ENCODE peak calls at places on chromosomes 5 and 9, in five cellular contexts. R, W, K, C and T are unnamed samples.

GRCh38 chr9:7841831-7842230 is 42.3 kb upstream of the DMAC1 start:
- DNase-seq in R (no peak), W (no peak), K (no peak), C (no peak), T (no peak)

GRCh38 chr9:110814159-110814558 is 145.6 kb downstream of the MUSK start:
- DNase-seq in R (no peak), W (no peak), K (no peak), C (no peak), T (no peak)

GRCh38 chr5:10647640-10648039 is 83.8 kb downstream of the ANKRD33B start:
- DNase-seq in R (no peak), W (no peak), K (no peak), C (no peak), T (no peak)

GRCh38 chr9:347667-348292 is 133.1 kb downstream of the DOCK8 start:
- DNase-seq in R (peak; percentile 29), W (no peak), K (no peak), C (no peak), T (peak; percentile 19)

GRCh38 chr5:169168288-169168687 is 132.7 kb downstream of the SLIT3 start:
- DNase-seq in R (no peak), W (no peak), K (no peak), C (no peak), T (no peak)

GRCh38 chr9:133257398-133258053 is 17.5 kb downstream of the ABO start:
- DNase-seq in R (no peak), W (peak; percentile 33), K (no peak), C (no peak), T (no peak)

GRCh38 chr9:274101-274500 is 59.4 kb downstream of the DOCK8 start:
- DNase-seq in R (no peak), W (no peak), K (no peak), C (no peak), T (no peak)

GRCh38 chr9:134563397-134563796 is 78.2 kb upstream of the COL5A1 start:
- DNase-seq in R (no peak), W (no peak), K (no peak), C (peak; percentile 4), T (no peak)

GRCh38 chr5:65933295-65933694 is 6.9 kb downstream of the ERBIN start:
- DNase-seq in R (no peak), W (no peak), K (no peak), C (no peak), T (no peak)

GRCh38 chr5:60597570-60597969 is 102.4 kb downstream of the DEPDC1B start:
- DNase-seq in R (no peak), W (no peak), K (peak; percentile 60), C (no peak), T (no peak)

GRCh38 chr9:8674550-8674949 is 875.0 kb upstream of the DMAC1 start:
- DNase-seq in R (no peak), W (no peak), K (no peak), C (no peak), T (no peak)

GRCh38 chr5:125227333-125228075 is 481.1 kb upstream of the ZNF608 start:
- DNase-seq in R (no peak), W (no peak), K (no peak), C (peak; percentile 59), T (peak; percentile 62)

GRCh38 chr5:131169810-131170539 is 769 bp upstream of the LYRM7 start:
- DNase-seq in R (no peak), W (no peak), K (no peak), C (no peak), T (no peak)

GRCh38 chr5:141637693-141638419 is 1.1 kb downstream of the RELL2 start:
- DNase-seq in R (peak; percentile 37), W (peak; percentile 82), K (no peak), C (peak; percentile 91), T (peak; percentile 31)

GRCh38 chr5:143454936-143455516 is 51.5 kb upstream of the NR3C1 start:
- DNase-seq in R (no peak), W (no peak), K (no peak), C (no peak), T (no peak)

GRCh38 chr5:169048568-169049125 is 252.3 kb downstream of the SLIT3 start:
- DNase-seq in R (no peak), W (no peak), K (no peak), C (no peak), T (no peak)

GRCh38 chr9:124496075-124496893 is 10.9 kb downstream of the NR5A1 start:
- DNase-seq in R (no peak), W (no peak), K (no peak), C (no peak), T (no peak)

GRCh38 chr5:39464096-39464495 is 39.3 kb upstream of the DAB2 start:
- DNase-seq in R (no peak), W (no peak), K (no peak), C (no peak), T (no peak)

GRCh38 chr5:80182802-80183645 is 72.8 kb downstream of the SERINC5 start:
- DNase-seq in R (no peak), W (peak; percentile 30), K (no peak), C (no peak), T (no peak)

GRCh38 chr5:57836331-57836730 is 353.7 kb upstream of the ACTBL2 start:
- DNase-seq in R (no peak), W (no peak), K (no peak), C (no peak), T (no peak)

GRCh38 chr5:133295520-133295919 is 243.7 kb downstream of the HSPA4 start:
- DNase-seq in R (no peak), W (no peak), K (no peak), C (no peak), T (no peak)

GRCh38 chr5:61299254-61299653 is 32.8 kb upstream of the ZSWIM6 start:
- DNase-seq in R (no peak), W (no peak), K (no peak), C (no peak), T (no peak)

GRCh38 chr5:137921931-137922330 is 32.7 kb downstream of the PKD2L2 start:
- DNase-seq in R (no peak), W (no peak), K (no peak), C (no peak), T (no peak)
- TF ChIP-seq SUZ12 in R (no peak), W (no peak), K (no peak), C (no peak), T (no peak)

DNA sequence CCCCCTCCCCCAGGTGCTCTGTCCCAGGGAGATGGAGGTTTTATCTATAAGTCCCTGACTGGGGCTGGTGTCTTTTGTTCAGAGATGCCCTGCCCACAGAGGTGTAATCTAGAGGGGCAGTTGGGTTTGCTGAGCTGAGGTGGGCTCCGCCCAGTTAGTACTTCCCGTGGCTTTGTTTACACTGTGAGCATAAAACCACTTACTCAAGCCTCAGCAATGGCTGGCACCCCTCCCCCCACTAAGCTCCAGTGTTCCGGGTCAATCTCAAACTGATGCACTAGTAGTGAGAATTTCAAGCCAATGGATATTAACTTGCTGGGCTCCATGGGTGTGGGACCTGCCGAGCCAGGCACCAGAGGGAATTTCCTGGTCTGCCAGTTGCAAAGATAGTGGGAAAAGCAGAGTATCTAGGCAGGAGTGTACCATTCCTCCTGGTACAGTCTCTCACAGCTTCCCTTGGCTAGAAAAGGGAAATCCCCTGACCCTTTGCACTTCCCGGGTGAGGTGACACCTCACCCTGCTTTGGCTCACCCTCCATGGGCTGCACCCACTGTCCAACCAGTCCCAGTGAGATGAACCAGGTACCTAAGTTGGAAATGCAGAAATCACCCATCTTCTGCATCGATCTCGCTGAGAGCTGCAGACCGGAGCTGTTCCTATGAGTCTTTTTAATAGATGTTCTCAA is 509.6 kb downstream of the TMEM38B start:
- DNase-seq in R (no peak), W (peak; percentile 35), K (no peak), C (no peak), T (no peak)
- TF ChIP-seq SUZ12 in R (no peak), W (no peak), K (no peak), C (no peak), T (no peak)

DNA sequence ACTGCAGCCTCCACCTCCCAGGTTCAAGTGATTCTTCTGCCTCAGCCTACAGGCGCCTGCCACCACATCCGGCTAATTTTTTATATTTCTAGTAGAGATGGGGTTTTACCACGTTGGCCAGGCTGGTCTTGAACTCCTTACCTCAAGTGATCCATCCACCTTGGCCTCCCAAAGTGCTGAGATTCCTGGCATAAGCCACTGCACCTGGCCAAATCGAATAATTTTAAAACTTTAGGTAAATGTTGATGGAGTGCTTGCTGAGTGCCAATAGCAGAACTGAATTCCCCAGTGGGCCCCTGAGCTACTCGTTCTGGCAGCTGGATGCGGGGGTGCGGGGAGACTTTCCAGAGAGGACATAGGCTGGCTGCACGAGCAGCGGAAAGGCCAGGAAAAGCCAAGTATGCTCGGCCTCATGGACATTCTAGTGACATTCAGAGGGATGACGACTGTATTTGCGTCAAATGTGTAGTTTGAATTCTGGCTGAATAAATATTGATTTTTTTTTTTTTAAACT is 16.8 kb downstream of the TRAF2 start:
- DNase-seq in R (no peak), W (no peak), K (no peak), C (no peak), T (no peak)
- TF ChIP-seq SUZ12 in R (no peak), W (no peak), K (no peak), C (no peak), T (no peak)

DNA sequence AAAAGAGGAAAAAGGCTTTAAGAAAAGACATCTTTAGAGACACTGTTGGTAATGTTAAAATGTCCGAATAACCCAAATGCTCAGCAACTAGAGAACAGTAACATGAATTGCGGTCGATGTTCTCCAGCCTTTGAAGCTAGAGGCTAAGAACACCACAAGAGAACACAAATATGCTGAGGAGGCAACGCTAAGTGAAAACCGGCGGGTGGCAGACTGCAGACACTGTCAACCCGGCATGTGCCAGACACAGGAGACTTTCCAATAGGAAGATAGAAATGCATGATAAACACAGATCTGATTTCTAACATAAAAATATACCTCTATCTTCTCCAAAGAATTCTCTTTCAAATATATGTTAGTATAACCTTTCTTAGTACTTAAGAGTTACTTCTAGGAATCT is 18.4 kb upstream of the DDX41 start:
- DNase-seq in R (no peak), W (no peak), K (no peak), C (no peak), T (no peak)
- TF ChIP-seq SUZ12 in R (no peak), W (no peak), K (no peak), C (no peak), T (no peak)

GRCh38 chr9:3401556-3401955 is 124.2 kb downstream of the RFX3 start:
- DNase-seq in R (no peak), W (peak; percentile 3), K (no peak), C (no peak), T (no peak)
- TF ChIP-seq SUZ12 in R (no peak), W (no peak), K (no peak), C (no peak), T (no peak)

DNA sequence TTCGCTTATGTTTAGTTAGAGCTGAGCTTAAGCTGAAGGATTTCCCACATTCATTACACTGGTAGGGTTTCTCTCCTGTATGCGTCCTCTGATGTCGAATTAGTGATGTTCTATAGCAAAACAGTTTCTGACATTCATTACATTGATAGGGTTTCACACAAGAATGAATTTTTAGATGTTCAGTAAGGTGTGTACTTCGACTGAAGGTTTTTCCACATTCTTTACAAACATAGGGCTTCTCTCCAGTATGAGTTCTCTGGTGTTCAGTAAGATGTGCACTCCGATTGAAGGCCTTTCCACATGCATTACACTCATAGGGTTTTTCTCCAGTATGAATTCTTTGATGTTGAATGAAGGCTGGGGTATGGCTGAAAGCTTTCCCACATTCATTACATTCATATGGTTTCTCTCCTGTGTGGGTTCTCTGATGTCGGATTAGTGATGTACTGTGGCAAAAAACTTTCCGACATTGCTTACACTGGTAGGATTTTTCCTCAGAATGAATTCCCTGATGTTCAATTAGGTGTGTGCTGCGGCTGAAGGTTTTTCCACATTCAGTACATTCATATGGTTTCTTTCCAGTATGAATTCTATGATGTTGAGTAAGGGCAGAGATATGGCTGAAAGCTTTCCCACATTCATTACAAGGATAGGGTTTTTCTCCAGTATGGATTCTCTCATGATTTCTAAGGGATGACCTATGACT is 14.6 kb downstream of the ZNF883 start:
- DNase-seq in R (no peak), W (no peak), K (no peak), C (no peak), T (no peak)
- TF ChIP-seq SUZ12 in R (no peak), W (no peak), K (no peak), C (no peak), T (no peak)